ENCODE peak calls at places on chromosomes 5 and 9, in seven cellular contexts. One of them, this sample, is unnamed.
A peak's percentile ranks its signal among the peaks of the same experiment; 100 is the strongest.

GRCh38 chr5:431001-431710 is 11.8 kb upstream of the EXOC3 start:
- DNase-seq in HTR-8/SVneo: peak; percentile 80
- DNase-seq in cardiac fibroblast: peak; percentile 43
- DNase-seq in WTC11: peak; percentile 90
- DNase-seq in pons: no peak
- DNase-seq in neural progenitor cell: peak; percentile 80
- DNase-seq in COR-L47: peak; percentile 55
- DNase-seq in this sample: peak; percentile 18

GRCh38 chr5:38051711-38052508 is 206.4 kb upstream of the EGFLAM start:
- DNase-seq in HTR-8/SVneo: no peak
- DNase-seq in cardiac fibroblast: no peak
- DNase-seq in WTC11: no peak
- DNase-seq in pons: no peak
- DNase-seq in neural progenitor cell: peak; percentile 19
- DNase-seq in COR-L47: no peak
- DNase-seq in this sample: no peak

GRCh38 chr5:65822696-65823095 is 100.7 kb downstream of the NLN start:
- DNase-seq in HTR-8/SVneo: no peak
- DNase-seq in cardiac fibroblast: no peak
- DNase-seq in WTC11: no peak
- DNase-seq in pons: no peak
- DNase-seq in neural progenitor cell: no peak
- DNase-seq in COR-L47: no peak
- DNase-seq in this sample: no peak

GRCh38 chr5:57172466-57172961 is 1.3 kb upstream of the GPBP1 start:
- DNase-seq in HTR-8/SVneo: no peak
- DNase-seq in cardiac fibroblast: peak; percentile 41
- DNase-seq in WTC11: no peak
- DNase-seq in pons: peak; percentile 50
- DNase-seq in neural progenitor cell: peak; percentile 36
- DNase-seq in COR-L47: no peak
- DNase-seq in this sample: no peak

GRCh38 chr5:35230043-35230611 is at the start of gene PRLR:
- DNase-seq in HTR-8/SVneo: no peak
- DNase-seq in cardiac fibroblast: peak; percentile 32
- DNase-seq in WTC11: peak; percentile 29
- DNase-seq in pons: peak; percentile 11
- DNase-seq in neural progenitor cell: peak; percentile 47
- DNase-seq in COR-L47: no peak
- DNase-seq in this sample: no peak

GRCh38 chr5:36530249-36530648 is 76.2 kb upstream of the SLC1A3 start:
- DNase-seq in HTR-8/SVneo: no peak
- DNase-seq in cardiac fibroblast: no peak
- DNase-seq in WTC11: no peak
- DNase-seq in pons: no peak
- DNase-seq in neural progenitor cell: peak; percentile 16
- DNase-seq in COR-L47: no peak
- DNase-seq in this sample: no peak

GRCh38 chr5:132480546-132481242 is 9.9 kb downstream of the IRF1 start:
- DNase-seq in HTR-8/SVneo: no peak
- DNase-seq in cardiac fibroblast: no peak
- DNase-seq in WTC11: no peak
- DNase-seq in pons: no peak
- DNase-seq in neural progenitor cell: no peak
- DNase-seq in COR-L47: no peak
- DNase-seq in this sample: no peak

GRCh38 chr9:21684831-21685362 is 117.5 kb upstream of the MTAP start:
- DNase-seq in HTR-8/SVneo: no peak
- DNase-seq in cardiac fibroblast: peak; percentile 95
- DNase-seq in WTC11: no peak
- DNase-seq in pons: no peak
- DNase-seq in neural progenitor cell: no peak
- DNase-seq in COR-L47: no peak
- DNase-seq in this sample: peak; percentile 29